ENCODE peak calls at places on chromosomes 16 and 17, in four cellular contexts. X is fibroblast of pulmonary artery, Q is BE2C, H is adrenal gland. K is an unnamed sample.

GRCh38 chr16:57251352-57251751 is 6.3 kb downstream of the ARL2BP start:
- DNase-seq in H (no peak), Q (no peak), X (no peak), K (no peak)

GRCh38 chr17:38428643-38429371 is 543 bp downstream of the ARHGAP23 start:
- DNase-seq in H (peak), X (peak), Q (no peak), K (peak)

GRCh38 chr17:37068266-37068665 is 119.5 kb downstream of the AATF start:
- DNase-seq in Q (no peak), X (peak), H (no peak), K (no peak)

GRCh38 chr17:39244016-39244599 is 18.4 kb upstream of the STAC2 start:
- DNase-seq in Q (peak), H (no peak), X (no peak), K (no peak)

GRCh38 chr16:264440-264951 is 11.2 kb downstream of the RGS11 start:
- DNase-seq in H (no peak), X (no peak), Q (no peak), K (no peak)

GRCh38 chr16:55204094-55204493 is 119.9 kb upstream of the IRX6 start:
- DNase-seq in Q (no peak), H (no peak), X (no peak), K (no peak)

GRCh38 chr16:60641067-60641466 is 1395.2 kb downstream of the CDH8 start:
- DNase-seq in X (no peak), Q (no peak), H (no peak), K (no peak)

GRCh38 chr16:76345093-76345735 is 68.0 kb downstream of the CNTNAP4 start:
- DNase-seq in X (peak), Q (peak), H (no peak), K (peak)

GRCh38 chr16:27168790-27169189 is 34.5 kb upstream of the KDM8 start:
- DNase-seq in H (no peak), X (no peak), Q (no peak), K (no peak)

GRCh38 chr17:81206657-81207056 is 16.1 kb downstream of the CEP131 start:
- DNase-seq in X (no peak), Q (no peak), H (no peak), K (no peak)

GRCh38 chr16:85607331-85607765 is 5.8 kb upstream of the GSE1 start:
- DNase-seq in Q (peak), H (no peak), X (no peak), K (no peak)

GRCh38 chr17:63151981-63152523 is 186.0 kb downstream of the TANC2 start:
- DNase-seq in X (peak), H (no peak), Q (no peak), K (peak)

GRCh38 chr17:75491680-75492079 is 23.7 kb downstream of the CASKIN2 start:
- DNase-seq in H (no peak), X (no peak), Q (no peak), K (no peak)

GRCh38 chr16:52906271-52906670 is 146.4 kb downstream of the CHD9NB start:
- DNase-seq in H (no peak), X (no peak), Q (no peak), K (no peak)

GRCh38 chr17:57531648-57532486 is 213.2 kb downstream of the CCDC182 start:
- DNase-seq in Q (no peak), X (no peak), H (no peak), K (no peak)

DNA sequence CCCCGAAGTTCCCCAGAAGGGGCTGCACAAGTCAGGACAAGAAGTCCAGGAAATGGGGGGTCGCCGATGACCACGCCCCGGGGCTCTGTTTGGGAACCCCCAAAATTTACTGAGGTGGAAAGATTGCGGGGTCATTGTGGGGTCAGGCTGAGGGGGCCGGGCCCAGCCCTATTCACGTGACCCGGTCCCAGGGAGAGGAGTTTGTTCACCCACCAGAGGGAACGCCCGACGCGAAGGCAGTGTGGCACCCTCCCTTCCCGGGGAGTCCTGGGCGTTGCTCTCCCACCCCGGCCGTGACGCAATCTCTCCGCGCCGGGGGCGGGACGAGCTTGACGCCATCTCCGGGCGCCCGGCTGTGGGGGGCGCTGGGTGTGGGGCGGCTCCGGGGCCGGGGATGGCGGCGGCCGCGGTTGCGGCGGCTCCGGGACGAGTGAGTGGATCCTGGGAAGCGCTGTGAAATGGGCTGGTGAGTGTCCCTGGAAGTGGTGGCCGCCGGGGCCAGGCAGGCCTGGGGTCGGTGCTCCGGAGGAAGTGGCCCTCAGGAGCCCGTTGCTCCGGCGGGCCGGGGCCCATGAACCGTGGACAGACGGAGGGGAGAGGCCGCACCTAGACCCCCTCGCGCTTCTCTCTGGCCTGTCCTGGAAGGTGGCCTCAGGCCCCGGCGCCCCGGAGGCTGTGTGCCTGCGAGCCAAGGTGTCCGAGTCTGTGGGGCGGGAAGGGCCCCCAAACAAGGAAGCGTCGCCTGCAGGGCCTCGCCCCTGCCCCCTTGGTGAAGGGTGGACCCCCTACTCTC is at the start of gene ATXN1L:
- DNase-seq in H (peak), X (peak), Q (peak), K (peak)
- TF ChIP-seq CTCF in H (no peak), X (no peak), Q (no peak), K (no peak)

DNA sequence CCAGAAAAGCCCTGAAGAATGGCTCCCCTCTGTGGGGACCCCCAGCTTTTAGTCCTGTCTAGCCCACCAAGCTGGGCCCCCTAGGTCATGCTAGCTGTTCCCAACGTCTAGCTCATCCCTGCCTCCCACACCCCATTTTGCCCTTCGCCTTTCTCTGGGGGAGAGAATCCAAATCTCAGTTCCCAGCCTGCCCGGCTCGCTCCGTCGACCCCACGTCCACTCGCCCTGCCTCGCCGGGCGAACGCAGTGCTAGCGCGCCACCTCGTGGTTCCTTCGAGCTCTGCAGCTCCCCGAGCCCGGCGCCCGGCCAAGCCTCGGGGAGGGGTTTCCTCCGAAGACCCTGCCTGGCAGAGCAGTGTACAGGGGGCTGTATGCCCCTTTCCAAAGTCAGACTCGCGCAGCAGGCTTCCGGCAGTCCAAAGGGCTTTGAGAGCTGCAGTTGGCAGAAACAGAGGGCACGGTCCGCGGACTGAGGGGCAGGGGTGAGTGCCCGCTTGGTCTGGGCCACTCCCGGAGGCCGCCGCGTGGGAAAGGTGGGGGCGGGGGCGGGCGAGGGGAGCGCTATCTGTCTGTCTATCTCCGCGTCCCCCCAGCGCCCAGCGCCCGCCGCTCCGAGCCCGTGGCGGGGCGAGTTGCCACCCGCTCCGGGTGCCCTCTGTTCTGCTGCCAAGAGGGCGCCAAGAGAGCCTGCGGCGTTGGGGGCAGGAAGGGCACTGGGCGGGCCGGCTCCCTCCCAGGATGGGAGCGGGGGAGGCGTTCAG is 1.7 kb upstream of the DLX3 start:
- DNase-seq in X (peak), H (peak), Q (peak), K (peak)
- H3K4me3 ChIP-seq in X (peak), H (no peak), Q (peak), K (peak)

GRCh38 chr17:73874008-73874407 is 229.8 kb upstream of the SDK2 start:
- DNase-seq in X (no peak), H (no peak), Q (no peak), K (peak)
- TF ChIP-seq CTCF in X (no peak), H (no peak), Q (no peak), K (no peak)

GRCh38 chr17:79506955-79507354 is 103.9 kb downstream of the RBFOX3 start:
- DNase-seq in X (no peak), Q (no peak), H (no peak), K (no peak)
- H3K4me3 ChIP-seq in X (no peak), Q (no peak), H (no peak), K (no peak)

DNA sequence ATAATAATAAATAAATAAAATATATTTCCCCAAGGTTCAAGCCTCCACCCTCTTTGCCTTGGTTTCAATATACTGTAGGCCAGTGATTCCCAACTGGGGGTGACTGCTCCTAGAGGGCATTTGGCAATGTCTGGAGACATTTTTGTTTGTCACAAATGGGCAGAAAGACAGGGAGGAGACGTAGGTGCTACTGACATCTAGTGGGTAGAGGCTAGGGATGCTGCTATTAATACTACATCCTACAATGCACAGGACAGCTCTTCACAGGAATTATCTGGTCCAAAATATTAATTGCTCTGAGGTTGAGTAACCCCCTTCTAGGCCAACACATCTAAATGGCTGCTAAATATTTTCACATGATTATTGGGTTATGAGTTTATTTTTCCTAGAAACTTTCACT is 12.8 kb upstream of the PRR14 start:
- DNase-seq in X (peak), H (no peak), Q (peak), K (peak)
- TF ChIP-seq CTCF in X (peak), H (peak), Q (peak), K (peak)

DNA sequence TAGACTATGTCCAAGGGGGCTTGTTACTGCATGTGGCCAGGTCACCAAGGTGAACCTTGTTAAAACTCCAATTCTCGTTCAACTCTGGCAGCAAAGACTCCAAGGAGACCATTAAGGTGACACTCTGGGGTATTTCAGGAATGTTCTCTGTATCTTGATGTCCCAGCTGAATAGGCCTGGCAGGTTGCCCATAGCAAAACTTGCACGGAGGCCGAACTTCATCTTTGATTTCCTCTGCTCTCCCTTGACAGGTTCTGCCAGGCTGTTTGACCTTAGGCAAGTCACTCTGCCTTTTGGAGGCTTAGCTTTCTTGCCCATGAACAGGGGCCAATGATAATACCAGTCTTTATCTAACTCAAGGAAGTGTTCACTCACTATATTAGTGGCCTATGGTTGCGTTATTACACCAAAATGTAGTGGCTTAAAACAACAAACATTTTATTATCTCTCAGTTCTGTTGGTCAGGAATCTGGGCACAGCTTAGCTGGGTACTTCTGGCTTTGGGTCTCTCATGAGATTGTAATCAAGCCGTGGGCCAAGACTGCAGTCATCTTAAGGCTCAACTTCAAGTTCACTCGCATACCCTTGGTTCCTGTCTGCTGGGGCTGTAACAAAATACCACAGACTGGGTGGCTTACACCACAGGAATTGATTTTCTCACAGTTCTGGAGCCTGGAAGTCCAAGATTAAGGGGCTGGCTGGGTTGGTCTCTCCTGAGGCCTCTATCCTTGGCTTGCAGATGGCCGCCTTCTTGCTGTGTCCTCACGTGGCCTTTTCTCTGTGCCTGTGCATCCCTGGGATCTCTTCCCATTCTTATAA is 168.5 kb downstream of the UTP18 start:
- DNase-seq in Q (no peak), X (no peak), H (no peak), K (no peak)
- H3K4me3 ChIP-seq in Q (no peak), X (no peak), H (no peak), K (no peak)

K was measured in fibroblast of mammary gland.